ENCODE peak calls at places on chromosomes 4 and X, in nine cellular contexts. One of them, this sample, is unnamed.

GRCh38 chr4:140046573-140046972 is 107.4 kb downstream of the MAML3 start:
- DNase-seq in foreskin keratinocyte: no peak
- DNase-seq in cardiac muscle cell: peak
- DNase-seq in Peyer's patch: no peak
- DNase-seq in body of pancreas: no peak
- DNase-seq in ovary: no peak
- DNase-seq in vagina: no peak
- DNase-seq in HCT116: no peak
- DNase-seq in B cell: no peak
- DNase-seq in this sample: no peak

GRCh38 chr4:174357321-174357720 is 73.6 kb downstream of the CEP44 start:
- DNase-seq in foreskin keratinocyte: no peak
- DNase-seq in cardiac muscle cell: no peak
- DNase-seq in Peyer's patch: no peak
- DNase-seq in body of pancreas: no peak
- DNase-seq in ovary: no peak
- DNase-seq in vagina: no peak
- DNase-seq in HCT116: no peak
- DNase-seq in B cell: no peak
- DNase-seq in this sample: no peak

GRCh38 chr4:159366966-159367365 is 264.1 kb downstream of the RAPGEF2 start:
- DNase-seq in foreskin keratinocyte: peak
- DNase-seq in cardiac muscle cell: no peak
- DNase-seq in Peyer's patch: no peak
- DNase-seq in body of pancreas: no peak
- DNase-seq in ovary: no peak
- DNase-seq in vagina: no peak
- DNase-seq in HCT116: no peak
- DNase-seq in B cell: no peak
- DNase-seq in this sample: no peak

GRCh38 chrX:101462892-101463291 is 22.4 kb upstream of the ARMCX4 start:
- DNase-seq in foreskin keratinocyte: peak
- DNase-seq in cardiac muscle cell: peak
- DNase-seq in Peyer's patch: no peak
- DNase-seq in body of pancreas: no peak
- DNase-seq in ovary: no peak
- DNase-seq in vagina: no peak
- DNase-seq in HCT116: peak
- DNase-seq in B cell: no peak
- DNase-seq in this sample: no peak

GRCh38 chr4:46081674-46082073 is 42.2 kb downstream of the GABRG1 start:
- DNase-seq in foreskin keratinocyte: no peak
- DNase-seq in cardiac muscle cell: no peak
- DNase-seq in Peyer's patch: no peak
- DNase-seq in body of pancreas: no peak
- DNase-seq in ovary: no peak
- DNase-seq in vagina: no peak
- DNase-seq in HCT116: no peak
- DNase-seq in B cell: no peak
- DNase-seq in this sample: no peak

GRCh38 chr4:152997771-152998487 is 61.8 kb downstream of the FHDC1 start:
- DNase-seq in foreskin keratinocyte: peak
- DNase-seq in cardiac muscle cell: no peak
- DNase-seq in Peyer's patch: peak
- DNase-seq in body of pancreas: no peak
- DNase-seq in ovary: no peak
- DNase-seq in vagina: no peak
- DNase-seq in HCT116: no peak
- DNase-seq in B cell: no peak
- DNase-seq in this sample: no peak

GRCh38 chr4:85565761-85566480 is 91.0 kb downstream of the ARHGAP24 start:
- DNase-seq in foreskin keratinocyte: no peak
- DNase-seq in cardiac muscle cell: no peak
- DNase-seq in Peyer's patch: no peak
- DNase-seq in body of pancreas: no peak
- DNase-seq in ovary: no peak
- DNase-seq in vagina: no peak
- DNase-seq in HCT116: no peak
- DNase-seq in B cell: no peak
- DNase-seq in this sample: no peak

GRCh38 chr4:14871676-14872430 is 130.4 kb upstream of the CPEB2 start:
- DNase-seq in foreskin keratinocyte: peak
- DNase-seq in cardiac muscle cell: peak
- DNase-seq in Peyer's patch: peak
- DNase-seq in body of pancreas: peak
- DNase-seq in ovary: no peak
- DNase-seq in vagina: no peak
- DNase-seq in HCT116: peak
- DNase-seq in B cell: no peak
- DNase-seq in this sample: no peak

GRCh38 chr4:168119100-168119499 is 26.8 kb downstream of the ANXA10 start:
- DNase-seq in foreskin keratinocyte: no peak
- DNase-seq in cardiac muscle cell: no peak
- DNase-seq in Peyer's patch: no peak
- DNase-seq in body of pancreas: no peak
- DNase-seq in ovary: no peak
- DNase-seq in vagina: no peak
- DNase-seq in HCT116: no peak
- DNase-seq in B cell: no peak
- DNase-seq in this sample: no peak

GRCh38 chr4:26839534-26839951 is 21.1 kb upstream of the STIM2 start:
- DNase-seq in foreskin keratinocyte: peak
- DNase-seq in cardiac muscle cell: no peak
- DNase-seq in Peyer's patch: no peak
- DNase-seq in body of pancreas: peak
- DNase-seq in ovary: no peak
- DNase-seq in vagina: no peak
- DNase-seq in HCT116: no peak
- DNase-seq in B cell: no peak
- DNase-seq in this sample: no peak

GRCh38 chr4:22661443-22661842 is 31.3 kb upstream of the GBA3 start:
- DNase-seq in foreskin keratinocyte: peak
- DNase-seq in cardiac muscle cell: no peak
- DNase-seq in Peyer's patch: no peak
- DNase-seq in body of pancreas: no peak
- DNase-seq in ovary: no peak
- DNase-seq in vagina: no peak
- DNase-seq in HCT116: no peak
- DNase-seq in B cell: no peak
- DNase-seq in this sample: no peak

GRCh38 chrX:119189586-119189985 is 46.5 kb upstream of the PGRMC1 start:
- DNase-seq in foreskin keratinocyte: no peak
- DNase-seq in cardiac muscle cell: peak
- DNase-seq in Peyer's patch: no peak
- DNase-seq in body of pancreas: peak
- DNase-seq in ovary: no peak
- DNase-seq in vagina: no peak
- DNase-seq in HCT116: no peak
- DNase-seq in B cell: no peak
- DNase-seq in this sample: no peak

GRCh38 chr4:10761903-10762302 is 77.3 kb upstream of the CLNK start:
- DNase-seq in foreskin keratinocyte: no peak
- DNase-seq in cardiac muscle cell: no peak
- DNase-seq in Peyer's patch: no peak
- DNase-seq in body of pancreas: no peak
- DNase-seq in ovary: no peak
- DNase-seq in vagina: no peak
- DNase-seq in HCT116: no peak
- DNase-seq in B cell: no peak
- DNase-seq in this sample: no peak

GRCh38 chr4:112327950-112328349 is 30.8 kb downstream of the ALPK1 start:
- DNase-seq in foreskin keratinocyte: peak
- DNase-seq in cardiac muscle cell: peak
- DNase-seq in Peyer's patch: no peak
- DNase-seq in body of pancreas: no peak
- DNase-seq in ovary: no peak
- DNase-seq in vagina: no peak
- DNase-seq in HCT116: peak
- DNase-seq in B cell: no peak
- DNase-seq in this sample: no peak

GRCh38 chr4:112332398-112332797 is 35.2 kb downstream of the ALPK1 start:
- DNase-seq in foreskin keratinocyte: no peak
- DNase-seq in cardiac muscle cell: no peak
- DNase-seq in Peyer's patch: no peak
- DNase-seq in body of pancreas: no peak
- DNase-seq in ovary: no peak
- DNase-seq in vagina: no peak
- DNase-seq in HCT116: no peak
- DNase-seq in B cell: no peak
- DNase-seq in this sample: no peak

GRCh38 chr4:112330921-112331320 is 33.8 kb downstream of the ALPK1 start:
- DNase-seq in foreskin keratinocyte: no peak
- DNase-seq in cardiac muscle cell: no peak
- DNase-seq in Peyer's patch: no peak
- DNase-seq in body of pancreas: no peak
- DNase-seq in ovary: no peak
- DNase-seq in vagina: no peak
- DNase-seq in HCT116: no peak
- DNase-seq in B cell: no peak
- DNase-seq in this sample: no peak

GRCh38 chr4:112325522-112325921 is 28.4 kb downstream of the ALPK1 start:
- DNase-seq in foreskin keratinocyte: no peak
- DNase-seq in cardiac muscle cell: no peak
- DNase-seq in Peyer's patch: no peak
- DNase-seq in body of pancreas: no peak
- DNase-seq in ovary: no peak
- DNase-seq in vagina: no peak
- DNase-seq in HCT116: no peak
- DNase-seq in B cell: no peak
- DNase-seq in this sample: no peak

DNA sequence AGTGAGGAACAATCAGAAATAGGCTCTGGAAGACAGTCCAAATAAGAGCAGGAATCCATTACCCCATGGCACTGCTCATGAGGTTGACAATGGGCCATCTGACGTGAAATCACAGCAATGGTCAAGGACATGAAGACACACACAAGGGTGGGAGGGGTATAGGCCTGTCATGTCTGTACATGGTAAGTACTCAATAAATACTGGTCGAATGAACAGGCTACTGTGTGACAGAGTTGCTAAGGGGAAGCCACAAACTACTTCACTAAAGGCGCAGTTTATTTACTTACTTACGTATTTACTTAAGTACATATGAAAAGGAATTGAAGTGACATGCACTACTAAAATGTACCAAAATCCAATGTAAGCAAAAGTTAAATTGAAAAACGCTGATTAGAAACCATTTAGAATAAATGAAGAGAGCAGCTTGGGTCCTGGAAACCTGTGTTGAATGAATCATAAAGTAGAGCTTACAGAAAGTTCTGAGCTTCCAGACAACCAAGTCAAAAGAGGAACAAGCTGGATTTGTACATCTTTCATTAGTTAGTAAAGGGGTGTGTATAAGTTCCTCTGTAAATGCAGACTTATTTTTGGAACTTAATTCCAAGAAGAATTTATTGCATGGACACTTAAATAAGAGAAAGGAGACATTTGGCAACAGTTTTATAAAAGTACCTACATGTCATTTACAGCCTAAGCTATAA is 32.7 kb downstream of the ALPK1 start:
- DNase-seq in foreskin keratinocyte: no peak
- DNase-seq in cardiac muscle cell: no peak
- DNase-seq in Peyer's patch: no peak
- DNase-seq in body of pancreas: no peak
- DNase-seq in ovary: no peak
- DNase-seq in vagina: no peak
- DNase-seq in HCT116: no peak
- DNase-seq in B cell: no peak
- DNase-seq in this sample: no peak
- TF ChIP-seq CTCF in foreskin keratinocyte: no peak
- TF ChIP-seq CTCF in cardiac muscle cell: no peak
- TF ChIP-seq CTCF in Peyer's patch: no peak
- TF ChIP-seq CTCF in body of pancreas: no peak
- TF ChIP-seq CTCF in ovary: no peak
- TF ChIP-seq CTCF in vagina: no peak
- TF ChIP-seq CTCF in HCT116: no peak
- TF ChIP-seq CTCF in B cell: no peak
- TF ChIP-seq CTCF in this sample: no peak

DNA sequence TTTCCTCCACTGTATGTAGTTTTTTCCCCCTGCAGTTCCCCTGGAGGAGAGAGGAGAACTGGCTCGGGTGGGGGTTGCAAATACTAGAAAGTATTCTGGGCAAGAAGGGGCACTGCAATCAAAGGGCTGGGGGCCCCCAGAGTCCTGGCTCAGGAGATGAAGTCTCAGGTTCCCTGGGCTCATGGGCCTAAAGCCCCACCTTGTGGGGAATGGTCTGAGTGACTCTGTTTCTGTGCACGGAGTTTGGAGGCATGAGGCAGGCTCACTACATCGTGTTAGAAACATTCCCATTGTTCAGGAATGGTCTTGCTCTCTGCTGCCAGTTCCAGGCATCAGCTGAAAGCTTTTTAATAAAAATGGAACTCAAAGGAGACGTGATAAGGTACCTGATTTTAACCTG is 122.5 kb downstream of the TMEM164 start:
- DNase-seq in foreskin keratinocyte: no peak
- DNase-seq in cardiac muscle cell: peak
- DNase-seq in Peyer's patch: no peak
- DNase-seq in body of pancreas: peak
- DNase-seq in ovary: no peak
- DNase-seq in vagina: no peak
- DNase-seq in HCT116: no peak
- DNase-seq in B cell: no peak
- DNase-seq in this sample: no peak
- TF ChIP-seq CTCF in foreskin keratinocyte: peak
- TF ChIP-seq CTCF in cardiac muscle cell: peak
- TF ChIP-seq CTCF in Peyer's patch: no peak
- TF ChIP-seq CTCF in body of pancreas: no peak
- TF ChIP-seq CTCF in ovary: no peak
- TF ChIP-seq CTCF in vagina: no peak
- TF ChIP-seq CTCF in HCT116: no peak
- TF ChIP-seq CTCF in B cell: no peak
- TF ChIP-seq CTCF in this sample: peak

DNA sequence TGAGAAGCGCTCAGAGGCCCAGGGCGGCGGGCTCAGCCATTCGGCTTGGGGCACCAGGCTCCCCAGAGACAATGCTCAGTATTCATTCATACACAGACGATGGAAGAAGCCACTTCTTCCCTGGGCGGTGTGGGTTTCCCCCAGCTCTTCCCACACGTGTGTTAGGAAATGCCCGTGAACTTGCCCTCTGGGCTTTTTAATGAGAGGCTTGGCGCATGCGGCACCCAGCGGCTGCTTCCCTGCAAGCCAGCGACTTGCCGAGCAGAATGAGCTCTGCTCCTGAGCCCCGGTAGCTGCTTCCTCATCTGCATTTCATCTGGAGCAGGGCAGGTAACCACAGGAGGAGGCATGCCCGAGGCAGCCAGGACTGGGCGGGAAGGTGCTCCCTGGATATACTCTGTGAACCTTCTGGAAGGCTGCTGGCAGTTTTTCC is 178.6 kb downstream of the DCLK2 start:
- DNase-seq in foreskin keratinocyte: peak
- DNase-seq in cardiac muscle cell: no peak
- DNase-seq in Peyer's patch: peak
- DNase-seq in body of pancreas: no peak
- DNase-seq in ovary: no peak
- DNase-seq in vagina: no peak
- DNase-seq in HCT116: no peak
- DNase-seq in B cell: no peak
- DNase-seq in this sample: peak
- TF ChIP-seq CTCF in foreskin keratinocyte: peak
- TF ChIP-seq CTCF in cardiac muscle cell: no peak
- TF ChIP-seq CTCF in Peyer's patch: peak
- TF ChIP-seq CTCF in body of pancreas: no peak
- TF ChIP-seq CTCF in ovary: no peak
- TF ChIP-seq CTCF in vagina: no peak
- TF ChIP-seq CTCF in HCT116: no peak
- TF ChIP-seq CTCF in B cell: no peak
- TF ChIP-seq CTCF in this sample: no peak

GRCh38 chrX:96689951-96690350 is 5.3 kb downstream of the DIAPH2 start:
- DNase-seq in foreskin keratinocyte: no peak
- DNase-seq in cardiac muscle cell: no peak
- DNase-seq in Peyer's patch: no peak
- DNase-seq in body of pancreas: no peak
- DNase-seq in ovary: no peak
- DNase-seq in vagina: no peak
- DNase-seq in HCT116: no peak
- DNase-seq in B cell: no peak
- DNase-seq in this sample: no peak
- TF ChIP-seq CTCF in foreskin keratinocyte: no peak
- TF ChIP-seq CTCF in cardiac muscle cell: no peak
- TF ChIP-seq CTCF in Peyer's patch: no peak
- TF ChIP-seq CTCF in body of pancreas: no peak
- TF ChIP-seq CTCF in ovary: no peak
- TF ChIP-seq CTCF in vagina: no peak
- TF ChIP-seq CTCF in HCT116: no peak
- TF ChIP-seq CTCF in B cell: no peak
- TF ChIP-seq CTCF in this sample: no peak

This sample was measured in neural crest cell.